ENCODE peak calls at places on chromosomes 5 and 9, in nine cellular contexts. One of them, this sample, is unnamed.

GRCh38 chr5:169302491-169303118 is 1.7 kb upstream of the SLIT3 start:
- DNase-seq in K562: peak
- DNase-seq in endothelial cell of umbilical vein: peak
- DNase-seq in upper lobe of left lung: no peak
- DNase-seq in foreskin fibroblast: peak
- DNase-seq in right atrium auricular region: peak
- DNase-seq in hepatocyte: peak
- DNase-seq in AG09319: peak
- DNase-seq in lower lobe of right lung: peak
- DNase-seq in this sample: no peak

GRCh38 chr9:10614201-10614870 is 1.5 kb upstream of the PTPRD start:
- DNase-seq in lower lobe of right lung: no peak
- DNase-seq in AG09319: no peak
- DNase-seq in foreskin fibroblast: no peak
- DNase-seq in K562: no peak
- DNase-seq in hepatocyte: no peak
- DNase-seq in upper lobe of left lung: no peak
- DNase-seq in endothelial cell of umbilical vein: no peak
- DNase-seq in right atrium auricular region: no peak
- DNase-seq in this sample: no peak

GRCh38 chr5:14699807-14700400 is 35.4 kb downstream of the OTULIN start:
- DNase-seq in endothelial cell of umbilical vein: no peak
- DNase-seq in upper lobe of left lung: no peak
- DNase-seq in foreskin fibroblast: no peak
- DNase-seq in right atrium auricular region: no peak
- DNase-seq in lower lobe of right lung: no peak
- DNase-seq in hepatocyte: no peak
- DNase-seq in K562: no peak
- DNase-seq in AG09319: no peak
- DNase-seq in this sample: no peak

GRCh38 chr9:84731696-84732095 is 62.2 kb downstream of the NTRK2 start:
- DNase-seq in K562: no peak
- DNase-seq in upper lobe of left lung: no peak
- DNase-seq in AG09319: no peak
- DNase-seq in foreskin fibroblast: no peak
- DNase-seq in hepatocyte: no peak
- DNase-seq in endothelial cell of umbilical vein: no peak
- DNase-seq in lower lobe of right lung: no peak
- DNase-seq in right atrium auricular region: no peak
- DNase-seq in this sample: no peak

GRCh38 chr9:74036549-74037231 is 460.4 kb upstream of the RORB start:
- DNase-seq in foreskin fibroblast: no peak
- DNase-seq in endothelial cell of umbilical vein: no peak
- DNase-seq in K562: no peak
- DNase-seq in hepatocyte: no peak
- DNase-seq in upper lobe of left lung: no peak
- DNase-seq in right atrium auricular region: no peak
- DNase-seq in lower lobe of right lung: no peak
- DNase-seq in AG09319: no peak
- DNase-seq in this sample: no peak

GRCh38 chr9:81578606-81579005 is 110.7 kb downstream of the TLE1 start:
- DNase-seq in K562: no peak
- DNase-seq in foreskin fibroblast: peak
- DNase-seq in upper lobe of left lung: no peak
- DNase-seq in lower lobe of right lung: no peak
- DNase-seq in AG09319: no peak
- DNase-seq in endothelial cell of umbilical vein: no peak
- DNase-seq in hepatocyte: no peak
- DNase-seq in right atrium auricular region: no peak
- DNase-seq in this sample: no peak

GRCh38 chr5:172856336-172856735 is 22.3 kb downstream of the ERGIC1 start:
- DNase-seq in upper lobe of left lung: no peak
- DNase-seq in AG09319: no peak
- DNase-seq in foreskin fibroblast: no peak
- DNase-seq in lower lobe of right lung: no peak
- DNase-seq in endothelial cell of umbilical vein: no peak
- DNase-seq in K562: no peak
- DNase-seq in right atrium auricular region: no peak
- DNase-seq in hepatocyte: no peak
- DNase-seq in this sample: no peak

GRCh38 chr5:175214152-175214551 is 229.8 kb downstream of the DRD1 start:
- DNase-seq in upper lobe of left lung: no peak
- DNase-seq in lower lobe of right lung: no peak
- DNase-seq in K562: no peak
- DNase-seq in foreskin fibroblast: peak
- DNase-seq in AG09319: peak
- DNase-seq in right atrium auricular region: no peak
- DNase-seq in endothelial cell of umbilical vein: no peak
- DNase-seq in hepatocyte: peak
- DNase-seq in this sample: no peak

GRCh38 chr5:122653087-122654017 is 121.5 kb upstream of the SNX2 start:
- DNase-seq in AG09319: no peak
- DNase-seq in foreskin fibroblast: peak
- DNase-seq in lower lobe of right lung: no peak
- DNase-seq in hepatocyte: no peak
- DNase-seq in endothelial cell of umbilical vein: peak
- DNase-seq in K562: no peak
- DNase-seq in upper lobe of left lung: no peak
- DNase-seq in right atrium auricular region: no peak
- DNase-seq in this sample: no peak

GRCh38 chr9:135468866-135469521 is 10.6 kb upstream of the PPP1R26 start:
- DNase-seq in hepatocyte: no peak
- DNase-seq in AG09319: no peak
- DNase-seq in lower lobe of right lung: no peak
- DNase-seq in upper lobe of left lung: no peak
- DNase-seq in foreskin fibroblast: peak
- DNase-seq in K562: peak
- DNase-seq in right atrium auricular region: no peak
- DNase-seq in endothelial cell of umbilical vein: no peak
- DNase-seq in this sample: no peak

GRCh38 chr5:60814498-60814897 is 29.6 kb downstream of the ELOVL7 start:
- DNase-seq in AG09319: no peak
- DNase-seq in K562: no peak
- DNase-seq in lower lobe of right lung: no peak
- DNase-seq in upper lobe of left lung: no peak
- DNase-seq in hepatocyte: no peak
- DNase-seq in endothelial cell of umbilical vein: no peak
- DNase-seq in right atrium auricular region: no peak
- DNase-seq in foreskin fibroblast: no peak
- DNase-seq in this sample: no peak

GRCh38 chr5:16888694-16889124 is 47.4 kb downstream of the MYO10 start:
- DNase-seq in hepatocyte: no peak
- DNase-seq in foreskin fibroblast: peak
- DNase-seq in endothelial cell of umbilical vein: peak
- DNase-seq in K562: no peak
- DNase-seq in upper lobe of left lung: no peak
- DNase-seq in lower lobe of right lung: no peak
- DNase-seq in AG09319: no peak
- DNase-seq in right atrium auricular region: no peak
- DNase-seq in this sample: no peak

GRCh38 chr9:69945671-69946141 is 97.9 kb upstream of the MAMDC2 start:
- DNase-seq in upper lobe of left lung: no peak
- DNase-seq in right atrium auricular region: peak
- DNase-seq in AG09319: peak
- DNase-seq in K562: no peak
- DNase-seq in endothelial cell of umbilical vein: peak
- DNase-seq in foreskin fibroblast: peak
- DNase-seq in lower lobe of right lung: peak
- DNase-seq in hepatocyte: peak
- DNase-seq in this sample: no peak

GRCh38 chr9:128243486-128244415 is 32.1 kb downstream of the GOLGA2 start:
- DNase-seq in endothelial cell of umbilical vein: no peak
- DNase-seq in foreskin fibroblast: peak
- DNase-seq in K562: peak
- DNase-seq in upper lobe of left lung: peak
- DNase-seq in lower lobe of right lung: no peak
- DNase-seq in hepatocyte: peak
- DNase-seq in AG09319: no peak
- DNase-seq in right atrium auricular region: no peak
- DNase-seq in this sample: no peak

GRCh38 chr5:153893809-153894208 is 144.9 kb downstream of the FAM114A2 start:
- DNase-seq in lower lobe of right lung: no peak
- DNase-seq in hepatocyte: peak
- DNase-seq in K562: peak
- DNase-seq in AG09319: no peak
- DNase-seq in endothelial cell of umbilical vein: no peak
- DNase-seq in upper lobe of left lung: no peak
- DNase-seq in foreskin fibroblast: no peak
- DNase-seq in right atrium auricular region: no peak
- DNase-seq in this sample: no peak
- TF ChIP-seq CTCF in lower lobe of right lung: no peak
- TF ChIP-seq CTCF in hepatocyte: no peak
- TF ChIP-seq CTCF in K562: no peak
- TF ChIP-seq CTCF in AG09319: no peak
- TF ChIP-seq CTCF in endothelial cell of umbilical vein: no peak
- TF ChIP-seq CTCF in upper lobe of left lung: no peak
- TF ChIP-seq CTCF in foreskin fibroblast: no peak
- TF ChIP-seq CTCF in right atrium auricular region: no peak
- TF ChIP-seq CTCF in this sample: no peak

GRCh38 chr5:88250010-88250409 is 18.6 kb downstream of the TMEM161B start:
- DNase-seq in AG09319: no peak
- DNase-seq in lower lobe of right lung: no peak
- DNase-seq in K562: no peak
- DNase-seq in hepatocyte: no peak
- DNase-seq in upper lobe of left lung: no peak
- DNase-seq in endothelial cell of umbilical vein: no peak
- DNase-seq in foreskin fibroblast: no peak
- DNase-seq in right atrium auricular region: no peak
- DNase-seq in this sample: no peak
- TF ChIP-seq CTCF in AG09319: no peak
- TF ChIP-seq CTCF in lower lobe of right lung: no peak
- TF ChIP-seq CTCF in K562: no peak
- TF ChIP-seq CTCF in hepatocyte: no peak
- TF ChIP-seq CTCF in upper lobe of left lung: no peak
- TF ChIP-seq CTCF in endothelial cell of umbilical vein: no peak
- TF ChIP-seq CTCF in foreskin fibroblast: no peak
- TF ChIP-seq CTCF in right atrium auricular region: no peak
- TF ChIP-seq CTCF in this sample: no peak

GRCh38 chr5:133820516-133820915 is 147.9 kb downstream of the C5orf15 start:
- DNase-seq in hepatocyte: no peak
- DNase-seq in K562: no peak
- DNase-seq in right atrium auricular region: no peak
- DNase-seq in endothelial cell of umbilical vein: no peak
- DNase-seq in upper lobe of left lung: no peak
- DNase-seq in AG09319: no peak
- DNase-seq in lower lobe of right lung: no peak
- DNase-seq in foreskin fibroblast: peak
- DNase-seq in this sample: no peak
- TF ChIP-seq CTCF in hepatocyte: no peak
- TF ChIP-seq CTCF in K562: no peak
- TF ChIP-seq CTCF in right atrium auricular region: no peak
- TF ChIP-seq CTCF in endothelial cell of umbilical vein: no peak
- TF ChIP-seq CTCF in upper lobe of left lung: no peak
- TF ChIP-seq CTCF in AG09319: no peak
- TF ChIP-seq CTCF in lower lobe of right lung: no peak
- TF ChIP-seq CTCF in foreskin fibroblast: no peak
- TF ChIP-seq CTCF in this sample: no peak

GRCh38 chr9:112717669-112718331 is at the start of gene INIP:
- DNase-seq in hepatocyte: peak
- DNase-seq in lower lobe of right lung: peak
- DNase-seq in foreskin fibroblast: peak
- DNase-seq in upper lobe of left lung: peak
- DNase-seq in K562: peak
- DNase-seq in right atrium auricular region: peak
- DNase-seq in endothelial cell of umbilical vein: peak
- DNase-seq in AG09319: peak
- DNase-seq in this sample: peak
- TF ChIP-seq CTCF in hepatocyte: peak
- TF ChIP-seq CTCF in lower lobe of right lung: no peak
- TF ChIP-seq CTCF in foreskin fibroblast: no peak
- TF ChIP-seq CTCF in upper lobe of left lung: peak
- TF ChIP-seq CTCF in K562: peak
- TF ChIP-seq CTCF in right atrium auricular region: no peak
- TF ChIP-seq CTCF in endothelial cell of umbilical vein: no peak
- TF ChIP-seq CTCF in AG09319: peak
- TF ChIP-seq CTCF in this sample: no peak

DNA sequence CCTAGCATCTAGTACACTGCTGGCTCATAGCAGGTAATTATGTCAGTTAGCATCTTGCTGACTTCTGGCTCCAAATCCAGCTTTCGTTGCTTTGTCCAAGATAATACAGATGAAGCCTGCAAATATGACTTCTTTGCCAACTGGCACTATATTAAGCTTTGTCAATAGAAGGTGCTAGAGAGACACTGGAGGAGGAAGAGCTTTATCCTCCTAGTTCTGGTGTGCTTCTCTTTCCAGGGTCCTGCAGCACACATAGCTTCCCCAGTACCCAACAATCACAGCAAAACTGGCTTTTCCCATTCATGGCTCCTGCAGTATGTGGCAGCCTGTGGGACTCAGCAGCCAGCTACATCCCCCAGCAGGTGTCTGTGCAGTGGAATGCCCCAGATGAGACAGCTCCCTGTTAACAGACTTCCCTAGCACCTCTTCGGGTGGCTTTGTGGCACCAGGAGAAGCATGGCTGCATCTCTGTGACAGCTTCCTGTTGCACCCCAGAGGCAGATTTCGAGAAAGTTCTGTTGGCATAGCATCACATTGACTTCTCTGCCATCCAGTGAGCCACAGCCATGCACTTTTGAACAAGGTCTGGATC is 147.8 kb downstream of the OXCT1 start:
- DNase-seq in K562: no peak
- DNase-seq in AG09319: no peak
- DNase-seq in foreskin fibroblast: peak
- DNase-seq in right atrium auricular region: no peak
- DNase-seq in endothelial cell of umbilical vein: peak
- DNase-seq in hepatocyte: no peak
- DNase-seq in upper lobe of left lung: no peak
- DNase-seq in lower lobe of right lung: no peak
- DNase-seq in this sample: no peak
- TF ChIP-seq CTCF in K562: no peak
- TF ChIP-seq CTCF in AG09319: no peak
- TF ChIP-seq CTCF in foreskin fibroblast: no peak
- TF ChIP-seq CTCF in right atrium auricular region: no peak
- TF ChIP-seq CTCF in endothelial cell of umbilical vein: no peak
- TF ChIP-seq CTCF in hepatocyte: peak
- TF ChIP-seq CTCF in upper lobe of left lung: no peak
- TF ChIP-seq CTCF in lower lobe of right lung: no peak
- TF ChIP-seq CTCF in this sample: no peak